ENCODE peak calls at places on chromosomes 4 and X, in eight cellular contexts. I, F, N, E, U, J, D and A are unnamed samples.

GRCh38 chr4:2662598-2662997 is 93.5 kb downstream of the TNIP2 start:
- DNase-seq in I (no peak), F (no peak), N (no peak), E (no peak), U (no peak), J (no peak), D (no peak), A (no peak)

GRCh38 chr4:33104190-33104773 is 2384.1 kb downstream of the PCDH7 start:
- DNase-seq in I (no peak), F (no peak), N (no peak), E (no peak), U (no peak), J (no peak), D (peak; percentile 2), A (no peak)

GRCh38 chrX:85379174-85379907 is at the start of gene POF1B:
- DNase-seq in I (no peak), F (no peak), N (peak; percentile 86), E (no peak), U (no peak), J (peak; percentile 73), D (peak; percentile 23), A (no peak)

GRCh38 chr4:88138561-88138960 is 19.9 kb downstream of the ABCG2 start:
- DNase-seq in I (no peak), F (no peak), N (no peak), E (no peak), U (no peak), J (no peak), D (no peak), A (no peak)

GRCh38 chrX:77910108-77910840 is at the start of gene ATP7A:
- DNase-seq in I (peak; percentile 92), F (peak; percentile 84), N (peak; percentile 91), E (peak; percentile 94), U (peak; percentile 88), J (peak; percentile 88), D (peak; percentile 69), A (peak; percentile 90)

GRCh38 chr4:106541253-106541652 is 172.7 kb upstream of the GIMD1 start:
- DNase-seq in I (no peak), F (no peak), N (no peak), E (no peak), U (no peak), J (no peak), D (no peak), A (no peak)

GRCh38 chr4:24862073-24862751 is 50.6 kb downstream of the CCDC149 start:
- DNase-seq in I (no peak), F (no peak), N (no peak), E (no peak), U (no peak), J (no peak), D (peak; percentile 51), A (no peak)

GRCh38 chr4:175273995-175274753 is 356.0 kb downstream of the ADAM29 start:
- DNase-seq in I (no peak), F (no peak), N (no peak), E (no peak), U (no peak), J (no peak), D (no peak), A (no peak)

GRCh38 chrX:2692221-2693122 is 1.4 kb downstream of the CD99 start:
- DNase-seq in I (no peak), F (no peak), N (peak; percentile 27), E (no peak), U (peak; percentile 55), J (peak; percentile 44), D (no peak), A (peak; percentile 54)

GRCh38 chr4:5710962-5711478 is at the start of gene EVC:
- DNase-seq in I (peak; percentile 86), F (peak; percentile 54), N (peak; percentile 63), E (peak; percentile 94), U (peak; percentile 37), J (peak; percentile 62), D (no peak), A (peak; percentile 90)

GRCh38 chr4:52103314-52103713 is 52.2 kb downstream of the SPATA18 start:
- DNase-seq in I (no peak), F (no peak), N (no peak), E (no peak), U (no peak), J (no peak), D (no peak), A (no peak)

GRCh38 chr4:14646831-14647230 is 355.4 kb upstream of the CPEB2 start:
- DNase-seq in I (no peak), F (no peak), N (no peak), E (no peak), U (no peak), J (no peak), D (no peak), A (no peak)
- TF ChIP-seq EP300 in I (no peak), F (no peak), N (no peak), E (no peak), U (no peak), J (no peak), D (no peak), A (no peak)

GRCh38 chr4:8348071-8348470 is 78.5 kb downstream of the HTRA3 start:
- DNase-seq in I (no peak), F (no peak), N (no peak), E (peak; percentile 27), U (no peak), J (peak; percentile 1), D (no peak), A (no peak)
- TF ChIP-seq POLR2A in I (no peak), F (no peak), N (no peak), E (no peak), U (no peak), J (no peak), D (no peak), A (no peak)

GRCh38 chrX:122244080-122244479 is 940.0 kb upstream of the GRIA3 start:
- DNase-seq in I (no peak), F (no peak), N (no peak), E (no peak), U (no peak), J (no peak), D (no peak), A (no peak)

GRCh38 chrX:122246937-122247336 is 937.1 kb upstream of the GRIA3 start:
- DNase-seq in I (no peak), F (no peak), N (no peak), E (no peak), U (no peak), J (no peak), D (no peak), A (no peak)

GRCh38 chrX:122245175-122245574 is 938.9 kb upstream of the GRIA3 start:
- DNase-seq in I (no peak), F (no peak), N (no peak), E (no peak), U (no peak), J (no peak), D (no peak), A (no peak)

GRCh38 chrX:122241959-122242358 is 942.1 kb upstream of the GRIA3 start:
- DNase-seq in I (no peak), F (no peak), N (no peak), E (no peak), U (no peak), J (no peak), D (no peak), A (no peak)

GRCh38 chrX:122245943-122246342 is 938.1 kb upstream of the GRIA3 start:
- DNase-seq in I (no peak), F (no peak), N (no peak), E (no peak), U (no peak), J (no peak), D (no peak), A (no peak)
- TF ChIP-seq POLR2AphosphoS5 in I (no peak), F (no peak), N (no peak), E (no peak), U (no peak), J (no peak), D (no peak), A (no peak)

GRCh38 chr4:169268951-169269781 is 1.6 kb downstream of the SH3RF1 start:
- DNase-seq in I (no peak), F (peak; percentile 75), N (peak; percentile 31), E (no peak), U (no peak), J (no peak), D (no peak), A (no peak)
- TF ChIP-seq EP300 in I (no peak), F (peak; percentile 48), N (no peak), E (no peak), U (no peak), J (no peak), D (no peak), A (no peak)

GRCh38 chr4:183504064-183504929 is 561 bp upstream of the ING2 start:
- DNase-seq in I (peak; percentile 99), F (peak; percentile 93), N (peak; percentile 99), E (peak; percentile 99), U (peak; percentile 89), J (peak; percentile 100), D (peak; percentile 80), A (peak; percentile 100)
- TF ChIP-seq POLR2A in I (peak; percentile 21), F (peak; percentile 77), N (peak; percentile 84), E (peak; percentile 65), U (peak; percentile 81), J (no peak), D (peak; percentile 83), A (peak; percentile 80)

GRCh38 chrX:129698150-129698549 is 40.6 kb upstream of the XPNPEP2 start:
- DNase-seq in I (no peak), F (peak; percentile 17), N (no peak), E (no peak), U (no peak), J (no peak), D (no peak), A (no peak)

GRCh38 chrX:129705377-129705925 is 33.3 kb upstream of the XPNPEP2 start:
- DNase-seq in I (no peak), F (no peak), N (no peak), E (no peak), U (no peak), J (no peak), D (no peak), A (no peak)

GRCh38 chrX:129700536-129700935 is 38.2 kb upstream of the XPNPEP2 start:
- DNase-seq in I (no peak), F (no peak), N (no peak), E (no peak), U (no peak), J (no peak), D (no peak), A (no peak)

GRCh38 chrX:129704491-129704890 is 34.3 kb upstream of the XPNPEP2 start:
- DNase-seq in I (no peak), F (no peak), N (no peak), E (no peak), U (no peak), J (no peak), D (no peak), A (no peak)

DNA sequence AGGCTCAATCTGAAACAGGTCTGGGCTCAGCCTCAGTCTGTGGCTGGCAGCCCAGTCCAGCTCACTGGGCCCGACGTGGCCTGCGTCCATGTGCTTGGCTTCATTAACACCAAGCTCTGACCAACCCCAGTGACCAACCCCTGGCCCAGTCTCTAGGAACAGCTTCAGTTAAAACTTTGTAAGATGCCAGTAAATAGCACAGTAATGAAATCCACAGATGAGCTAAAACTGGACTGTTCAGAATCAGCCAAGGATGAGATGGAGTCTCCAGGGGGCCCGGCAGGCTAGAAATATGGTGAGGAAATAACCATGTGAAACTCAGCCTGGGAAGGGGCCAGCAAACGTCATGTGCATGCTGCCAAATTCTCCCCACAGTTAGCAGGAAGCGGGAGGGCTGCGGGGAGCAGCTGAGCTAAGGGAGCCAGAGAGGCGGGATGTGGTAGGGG is 37.1 kb upstream of the XPNPEP2 start:
- DNase-seq in I (peak; percentile 84), F (no peak), N (peak; percentile 15), E (peak; percentile 90), U (no peak), J (no peak), D (no peak), A (no peak)
- TF ChIP-seq POLR2AphosphoS5 in I (no peak), F (no peak), N (no peak), E (no peak), U (no peak), J (no peak), D (no peak), A (no peak)